ENCODE peak calls at places on chromosomes 2 and 18, in four cellular contexts. I, B, N and W are unnamed samples.

GRCh38 chr2:56018202-56018601 is 94.6 kb upstream of the EFEMP1 start:
- DNase-seq in I (no peak), B (no peak), N (no peak), W (no peak)

GRCh38 chr2:229775614-229776313 is 61.4 kb upstream of the DNER start:
- DNase-seq in I (no peak), B (no peak), N (no peak), W (no peak)

GRCh38 chr2:160924936-160925353 is 235.3 kb upstream of the TANK start:
- DNase-seq in I (no peak), B (no peak), N (no peak), W (no peak)

GRCh38 chr2:203897544-203897943 is 30.0 kb downstream of the CTLA4 start:
- DNase-seq in I (no peak), B (no peak), N (no peak), W (no peak)

GRCh38 chr2:167689444-167689843 is 558.0 kb downstream of the STK39 start:
- DNase-seq in I (no peak), B (no peak), N (no peak), W (no peak)

GRCh38 chr2:174334781-174335604 is at the start of gene SP9:
- DNase-seq in I (peak), B (peak), N (no peak), W (peak)

GRCh38 chr18:70296289-70296688 is 7.4 kb downstream of the SOCS6 start:
- DNase-seq in I (no peak), B (no peak), N (no peak), W (no peak)

GRCh38 chr2:98775146-98775988 is 44.4 kb upstream of the MGAT4A start:
- DNase-seq in I (no peak), B (no peak), N (no peak), W (peak)

GRCh38 chr2:235570966-235571692 is 77.3 kb downstream of the AGAP1 start:
- DNase-seq in I (no peak), B (no peak), N (no peak), W (no peak)

GRCh38 chr2:234463626-234464290 is 33.1 kb downstream of the ARL4C start:
- DNase-seq in I (no peak), B (no peak), N (peak), W (peak)

GRCh38 chr18:41665210-41665609 is 289.8 kb upstream of the PIK3C3 start:
- DNase-seq in I (no peak), B (no peak), N (no peak), W (no peak)

GRCh38 chr2:101160454-101160853 is 9.3 kb upstream of the TBC1D8 start:
- DNase-seq in I (no peak), B (no peak), N (no peak), W (no peak)

GRCh38 chr2:85865539-85866164 is 23.1 kb downstream of the ST3GAL5 start:
- DNase-seq in I (no peak), B (no peak), N (no peak), W (no peak)

GRCh38 chr2:70851704-70852103 is 16.1 kb upstream of the CD207 start:
- DNase-seq in I (peak), B (no peak), N (no peak), W (no peak)

GRCh38 chr18:72700961-72701710 is 157.0 kb upstream of the CBLN2 start:
- DNase-seq in I (no peak), B (no peak), N (no peak), W (no peak)

GRCh38 chr2:105746177-105747080 is 1.7 kb downstream of the NCK2 start:
- DNase-seq in I (peak), B (peak), N (no peak), W (no peak)

GRCh38 chr2:170216415-170216814 is 38.5 kb downstream of the MYO3B start:
- DNase-seq in I (no peak), B (no peak), N (no peak), W (no peak)

GRCh38 chr2:237412646-237413292 is 1.2 kb downstream of the COL6A3 start:
- DNase-seq in I (no peak), B (no peak), N (no peak), W (no peak)

GRCh38 chr18:8705280-8705940 is at the start of gene MTCL1:
- DNase-seq in I (no peak), B (peak), N (no peak), W (peak)

GRCh38 chr18:24586662-24587360 is 126.4 kb downstream of the HRH4 start:
- DNase-seq in I (no peak), B (no peak), N (no peak), W (no peak)

GRCh38 chr2:176924909-176925548 is 287.6 kb upstream of the HNRNPA3 start:
- DNase-seq in I (no peak), B (no peak), N (no peak), W (no peak)

GRCh38 chr2:142876423-142876822 is 1.0 kb upstream of the KYNU start:
- DNase-seq in I (no peak), B (no peak), N (no peak), W (no peak)

GRCh38 chr2:152762202-152762601 is 43.8 kb downstream of the ARL6IP6 start:
- DNase-seq in I (no peak), B (no peak), N (peak), W (no peak)

GRCh38 chr2:239193925-239194687 is 206.7 kb downstream of the HDAC4 start:
- DNase-seq in I (no peak), B (peak), N (no peak), W (peak)

GRCh38 chr2:206876176-206876575 is 63.1 kb upstream of the CPO start:
- DNase-seq in I (no peak), B (no peak), N (no peak), W (no peak)

GRCh38 chr18:51182824-51183223 is 14.7 kb downstream of the MEX3C start:
- DNase-seq in I (no peak), B (no peak), N (no peak), W (no peak)

GRCh38 chr2:157338013-157338412 is 12.4 kb upstream of the ERMN start:
- DNase-seq in I (no peak), B (no peak), N (no peak), W (no peak)

GRCh38 chr2:47189635-47190034 is 34.5 kb upstream of the STPG4 start:
- DNase-seq in I (no peak), B (no peak), N (peak), W (no peak)

GRCh38 chr2:126616606-126617069 is 39.3 kb upstream of the GYPC start:
- DNase-seq in I (no peak), B (no peak), N (no peak), W (no peak)

GRCh38 chr2:240962371-240963064 is 35.9 kb upstream of the SNED1 start:
- DNase-seq in I (no peak), B (peak), N (no peak), W (peak)

GRCh38 chr2:186780701-186781316 is 68.2 kb downstream of the ZSWIM2 start:
- DNase-seq in I (no peak), B (no peak), N (no peak), W (no peak)

GRCh38 chr18:61865466-61866165 is 27.2 kb downstream of the RNF152 start:
- DNase-seq in I (no peak), B (no peak), N (no peak), W (no peak)

GRCh38 chr2:235990344-235990743 is 177.8 kb downstream of the GBX2 start:
- DNase-seq in I (no peak), B (no peak), N (no peak), W (peak)

GRCh38 chr2:129757915-129758421 is 221.5 kb upstream of the RAB6C start:
- DNase-seq in I (no peak), B (no peak), N (no peak), W (no peak)

DNA sequence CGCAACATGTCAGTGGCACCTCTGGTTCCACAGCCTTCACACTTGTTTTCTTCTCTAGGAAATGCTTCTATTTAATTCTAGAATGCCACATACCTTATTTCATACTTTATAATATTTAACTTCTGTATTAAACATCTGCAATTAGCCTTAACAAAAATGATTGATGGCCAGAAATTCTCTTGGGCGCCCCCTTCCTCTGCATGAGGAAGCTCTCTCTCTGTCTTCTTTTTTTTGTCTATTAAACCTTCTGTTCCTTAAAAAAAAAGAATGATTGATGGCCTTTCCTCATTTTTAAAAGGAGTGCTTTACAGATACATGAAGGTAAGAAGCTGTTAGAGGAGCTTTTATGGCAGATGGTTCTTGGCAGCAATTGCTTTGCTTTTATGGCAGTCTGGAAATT is 526.8 kb downstream of the SLC4A3 start:
- DNase-seq in I (no peak), B (no peak), N (no peak), W (no peak)
- TF ChIP-seq CTCF in I (no peak), B (no peak), N (peak), W (no peak)

GRCh38 chr2:12718662-12719399 is 2.1 kb downstream of the TRIB2 start:
- DNase-seq in I (no peak), B (no peak), N (no peak), W (peak)

GRCh38 chr2:12716250-12717190 is at the start of gene TRIB2:
- DNase-seq in I (peak), B (peak), N (peak), W (peak)

GRCh38 chr2:12715878-12716249 is 872 bp upstream of the TRIB2 start:
- DNase-seq in I (peak), B (peak), N (peak), W (no peak)

GRCh38 chr2:12717988-12718661 is 1.4 kb downstream of the TRIB2 start:
- DNase-seq in I (no peak), B (no peak), N (no peak), W (peak)

DNA sequence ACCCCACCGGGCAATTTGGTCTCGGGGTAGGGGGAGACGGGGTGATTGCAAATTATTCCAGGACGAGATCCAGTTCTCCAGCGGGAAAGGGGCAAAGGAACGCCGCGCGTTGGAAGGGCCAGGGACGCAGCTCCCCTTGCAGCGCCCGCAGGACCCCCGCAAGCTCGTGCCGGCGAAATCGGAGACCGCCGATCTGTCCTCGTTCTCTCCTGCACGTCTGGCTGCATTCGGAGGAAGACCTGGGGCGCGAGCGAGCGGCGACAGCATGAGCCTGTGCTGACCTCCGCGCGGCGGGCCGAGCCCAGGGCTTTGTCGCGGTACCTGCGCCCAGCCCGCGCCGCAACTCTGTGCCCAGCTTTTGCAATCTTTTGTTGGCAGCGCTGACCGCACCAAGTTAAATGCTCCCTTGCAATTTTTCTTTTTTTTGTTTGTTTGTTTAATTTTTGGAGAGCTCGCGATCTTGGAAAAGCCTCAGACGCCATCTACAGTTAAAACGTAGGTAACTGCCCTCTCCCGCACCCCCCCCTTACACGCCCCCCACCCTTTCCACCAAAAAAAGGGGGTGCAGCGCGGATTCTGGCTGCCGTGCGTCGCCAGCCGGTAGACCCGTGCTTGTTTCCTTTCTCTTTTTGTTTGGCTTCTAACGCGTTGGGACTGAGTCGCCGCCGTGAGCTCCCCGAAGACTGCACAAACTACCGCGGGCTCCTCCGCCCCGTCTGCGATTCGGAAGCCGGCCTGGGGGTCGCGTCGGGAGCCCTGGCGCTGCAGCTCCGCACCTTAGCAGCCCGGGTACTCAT is 653 bp downstream of the TRIB2 start:
- DNase-seq in I (peak), B (peak), N (no peak), W (peak)
- TF ChIP-seq CTCF in I (no peak), B (peak), N (peak), W (peak)

GRCh38 chr2:225008935-225009334 is 33.3 kb downstream of the DOCK10 start:
- DNase-seq in I (no peak), B (no peak), N (no peak), W (no peak)
- TF ChIP-seq CTCF in I (no peak), B (peak), N (peak), W (no peak)

GRCh38 chr2:38233231-38233983 is 143.7 kb downstream of the ATL2 start:
- DNase-seq in I (no peak), B (no peak), N (no peak), W (no peak)
- TF ChIP-seq CTCF in I (no peak), B (no peak), N (no peak), W (no peak)

GRCh38 chr2:164498841-164499240 is 122.4 kb downstream of the GRB14 start:
- DNase-seq in I (no peak), B (no peak), N (no peak), W (no peak)

GRCh38 chr2:164496881-164497280 is 124.4 kb downstream of the GRB14 start:
- DNase-seq in I (no peak), B (no peak), N (no peak), W (no peak)

GRCh38 chr2:164496421-164496820 is 124.9 kb downstream of the GRB14 start:
- DNase-seq in I (no peak), B (no peak), N (no peak), W (no peak)

DNA sequence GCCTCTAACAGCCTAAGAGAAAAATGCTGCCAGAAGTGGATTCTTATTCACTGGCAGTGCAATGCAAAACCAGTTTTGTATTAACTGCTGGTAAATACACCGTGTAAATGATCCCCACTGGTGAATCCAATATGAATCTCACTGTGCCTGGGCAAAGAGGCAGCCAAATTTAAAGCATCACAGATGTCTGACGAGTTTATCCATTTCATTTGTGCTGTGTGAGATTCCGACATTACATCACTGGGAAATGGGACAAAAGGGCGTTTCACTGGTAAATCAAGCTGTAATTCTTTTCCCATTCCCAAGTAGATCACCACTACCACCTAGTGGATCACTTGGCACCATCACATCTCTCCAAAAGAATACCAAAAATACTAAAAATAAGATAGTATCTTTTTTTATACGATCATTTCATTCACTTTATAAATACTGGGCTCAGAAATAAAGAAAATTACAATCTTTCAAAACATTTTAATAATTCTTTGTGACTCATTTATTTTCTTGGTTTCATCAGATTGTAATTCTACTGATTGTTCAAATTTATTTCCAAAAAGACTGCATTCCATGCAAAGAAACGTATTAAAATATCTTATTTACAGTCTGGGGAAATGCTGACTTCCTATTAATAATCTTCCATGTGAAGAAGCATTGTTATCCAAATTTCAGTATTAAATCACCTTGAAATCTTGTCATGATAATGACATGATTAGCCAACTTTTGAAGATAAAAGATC is 125.6 kb downstream of the GRB14 start:
- DNase-seq in I (no peak), B (no peak), N (no peak), W (no peak)
- TF ChIP-seq CTCF in I (no peak), B (peak), N (peak), W (peak)

DNA sequence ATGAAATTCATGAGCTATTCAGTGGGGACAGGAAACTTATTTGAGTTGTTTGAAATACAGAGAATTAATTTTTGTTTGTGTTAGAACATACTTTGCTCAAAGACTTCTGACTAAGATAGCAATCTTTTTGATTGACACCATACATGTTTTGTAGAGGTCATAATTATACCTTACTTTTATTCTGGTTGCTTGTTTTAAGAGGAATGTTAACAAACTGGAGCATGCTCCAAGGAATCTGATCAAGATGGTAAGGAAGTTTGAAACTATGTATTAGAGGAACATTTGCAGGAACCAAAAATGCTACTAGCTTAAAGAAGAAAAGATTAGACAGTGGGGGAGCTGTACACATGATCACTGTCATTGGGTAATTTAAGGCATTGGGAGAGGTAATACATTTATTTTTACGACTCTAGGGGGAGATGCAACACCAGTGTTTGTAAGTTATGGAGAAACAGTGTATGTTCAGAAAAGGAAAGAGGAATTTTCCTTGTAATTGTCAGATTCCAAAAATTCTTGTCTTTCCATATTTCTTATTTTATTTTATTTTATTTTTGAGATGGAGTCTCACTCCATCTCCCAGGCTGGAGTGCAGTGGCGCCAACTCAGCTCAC is 8.0 kb downstream of the AGFG1 start:
- DNase-seq in I (peak), B (no peak), N (no peak), W (no peak)
- TF ChIP-seq CTCF in I (no peak), B (no peak), N (peak), W (no peak)

GRCh38 chr2:102187191-102188150 is 648 bp downstream of the IL1RL2 start:
- DNase-seq in I (peak), B (no peak), N (no peak), W (peak)
- TF ChIP-seq CTCF in I (no peak), B (peak), N (peak), W (peak)

GRCh38 chr2:74917702-74918619 is 40.5 kb upstream of the POLE4 start:
- DNase-seq in I (no peak), B (no peak), N (peak), W (no peak)
- TF ChIP-seq CTCF in I (no peak), B (peak), N (no peak), W (no peak)

GRCh38 chr2:151071382-151071781 is 190.3 kb downstream of the RBM43 start:
- DNase-seq in I (no peak), B (no peak), N (no peak), W (no peak)
- TF ChIP-seq CTCF in I (no peak), B (peak), N (peak), W (no peak)